ENCODE peak calls at places on chromosomes 4 and X, in six cellular contexts. S is RWPE2; L is AG04450; V is fibroblast of mammary gland; A is stomach; M is CD8-positive, alpha-beta T cell. X is an unnamed sample.
A peak's percentile ranks its signal among the peaks of the same experiment; 100 is the strongest.

GRCh38 chrX:51395807-51396728 is 63.4 kb downstream of the NUDT10 start:
- DNase-seq in L (no peak), V (no peak), M (peak; percentile 71), S (no peak), A (no peak), X (no peak)

GRCh38 chr4:134762053-134762452 is 560.5 kb upstream of the PABPC4L start:
- DNase-seq in A (no peak), M (no peak), S (no peak), L (no peak), V (no peak), X (no peak)

GRCh38 chr4:26839016-26839415 is 21.6 kb upstream of the STIM2 start:
- DNase-seq in V (no peak), L (no peak), A (no peak), S (no peak), M (no peak), X (no peak)

GRCh38 chr4:40585201-40585789 is 44.4 kb downstream of the RBM47 start:
- DNase-seq in L (no peak), M (no peak), A (no peak), S (no peak), V (no peak), X (no peak)

GRCh38 chrX:123626962-123627361 is 105.9 kb downstream of the THOC2 start:
- DNase-seq in V (peak; percentile 54), S (no peak), A (no peak), M (no peak), L (peak; percentile 2), X (peak; percentile 14)

GRCh38 chr4:169337510-169337909 is 66.8 kb upstream of the SH3RF1 start:
- DNase-seq in M (no peak), A (no peak), S (no peak), V (peak; percentile 88), L (peak; percentile 86), X (peak; percentile 94)

GRCh38 chrX:56382278-56382677 is 150.1 kb downstream of the KLF8 start:
- DNase-seq in S (no peak), L (no peak), V (no peak), M (no peak), A (no peak), X (no peak)

GRCh38 chr4:140252144-140252741 is 98.3 kb upstream of the MAML3 start:
- DNase-seq in M (no peak), V (no peak), A (peak; percentile 31), S (no peak), L (no peak), X (no peak)

GRCh38 chrX:10015711-10016515 is 48.8 kb downstream of the CLDN34 start:
- DNase-seq in V (no peak), M (peak; percentile 51), L (no peak), A (no peak), S (no peak), X (peak; percentile 57)

DNA sequence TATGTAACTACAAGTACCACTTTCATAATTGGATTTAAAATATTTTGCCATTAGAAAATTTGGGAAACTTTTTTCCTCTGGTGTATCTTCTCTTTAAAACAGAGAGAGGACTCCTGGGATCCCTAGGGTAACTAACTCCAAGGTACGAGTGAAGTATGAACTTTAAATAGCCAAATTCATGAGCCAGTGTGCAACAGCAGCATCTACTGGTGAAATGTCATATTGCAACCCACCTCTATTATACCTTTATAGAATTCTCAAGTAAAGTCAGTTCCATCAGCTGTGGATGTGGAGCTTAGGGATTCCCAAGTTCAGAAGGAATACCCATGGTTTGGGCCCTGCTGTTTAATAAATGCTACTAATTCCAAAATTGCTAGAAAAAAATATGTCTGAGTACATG is 282.7 kb upstream of the TAPT1 start:
- DNase-seq in L (no peak), V (no peak), A (no peak), S (no peak), M (no peak), X (no peak)
- TF ChIP-seq CTCF in L (peak; percentile 41), V (peak; percentile 60), A (no peak), S (peak; percentile 41), M (no peak), X (peak; percentile 43)

GRCh38 chr4:82851318-82851717 is 39.6 kb downstream of the SEC31A start:
- DNase-seq in S (no peak), L (no peak), V (no peak), A (no peak), M (no peak), X (no peak)
- TF ChIP-seq CTCF in S (no peak), L (no peak), V (no peak), A (no peak), M (no peak), X (no peak)

GRCh38 chr4:14871676-14872430 is 130.4 kb upstream of the CPEB2 start:
- DNase-seq in A (peak; percentile 61), V (peak; percentile 40), M (no peak), L (no peak), S (no peak), X (no peak)
- TF ChIP-seq CTCF in A (peak; percentile 7), V (peak; percentile 30), M (no peak), L (peak; percentile 8), S (peak; percentile 26), X (peak; percentile 31)

GRCh38 chr4:176964116-176964691 is 171.5 kb upstream of the VEGFC start:
- DNase-seq in S (no peak), A (no peak), L (no peak), V (peak; percentile 25), M (no peak), X (no peak)
- TF ChIP-seq CTCF in S (peak; percentile 28), A (no peak), L (peak; percentile 25), V (peak; percentile 38), M (no peak), X (peak; percentile 26)

GRCh38 chr4:159308571-159309340 is 205.9 kb downstream of the RAPGEF2 start:
- DNase-seq in A (no peak), M (no peak), L (no peak), S (no peak), V (peak; percentile 44), X (peak; percentile 14)

GRCh38 chr4:159307929-159308328 is 205.1 kb downstream of the RAPGEF2 start:
- DNase-seq in S (no peak), V (no peak), A (no peak), M (no peak), L (no peak), X (no peak)

GRCh38 chr4:159303435-159303834 is 200.6 kb downstream of the RAPGEF2 start:
- DNase-seq in S (no peak), L (no peak), A (no peak), M (no peak), V (no peak), X (no peak)

DNA sequence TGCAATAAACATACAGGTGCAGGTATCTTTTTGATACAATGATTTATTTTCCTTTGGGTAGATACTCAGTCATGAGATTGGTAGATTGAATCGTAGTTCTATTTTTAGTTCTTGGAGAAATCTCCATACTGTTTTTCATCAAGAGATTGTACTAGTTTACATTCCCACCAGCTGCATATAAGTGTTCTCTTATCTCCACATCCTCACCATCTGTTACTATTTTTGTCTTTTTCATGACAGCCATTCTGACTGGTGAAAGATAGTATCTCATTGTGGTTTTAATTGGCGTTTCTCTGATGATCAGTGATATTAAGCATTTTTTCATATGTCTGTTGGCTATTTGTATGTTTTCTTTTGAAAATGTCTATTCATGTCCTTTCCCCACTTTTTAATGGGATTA is 202.2 kb downstream of the RAPGEF2 start:
- DNase-seq in L (no peak), A (no peak), M (no peak), S (no peak), V (no peak), X (no peak)
- TF ChIP-seq CTCF in L (no peak), A (no peak), M (no peak), S (no peak), V (no peak), X (no peak)